ENCODE peak calls at places on chromosome X, in four cellular contexts. E, R, U and O are unnamed samples.
A peak's percentile ranks its signal among the peaks of the same experiment; 100 is the strongest.

GRCh38 chrX:131746491-131746968 is 202.7 kb downstream of the OR13H1 start:
- DNase-seq in E (peak; percentile 93), R (peak; percentile 91), U (no peak), O (peak; percentile 82)

GRCh38 chrX:125646195-125646594 is 326.5 kb downstream of the TEX13C start:
- DNase-seq in U (peak; percentile 19), E (no peak), R (no peak), O (no peak)

GRCh38 chrX:68807818-68808217 is 21.0 kb upstream of the EFNB1 start:
- DNase-seq in R (no peak), E (no peak), U (peak; percentile 56), O (no peak)

GRCh38 chrX:15500497-15500966 is at the start of gene BMX:
- DNase-seq in E (no peak), U (peak; percentile 0), R (peak; percentile 76), O (no peak)

GRCh38 chrX:97158270-97158669 is 274.6 kb downstream of the RPA4 start:
- DNase-seq in U (no peak), R (no peak), E (no peak), O (no peak)

GRCh38 chrX:129782706-129783105 is 3.0 kb downstream of the SASH3 start:
- DNase-seq in R (no peak), E (no peak), U (no peak), O (no peak)

GRCh38 chrX:44400588-44400987 is 57.1 kb upstream of the EFHC2 start:
- DNase-seq in E (no peak), U (no peak), R (no peak), O (no peak)

GRCh38 chrX:17062065-17062464 is 115.6 kb downstream of the REPS2 start:
- DNase-seq in E (no peak), R (no peak), U (no peak), O (no peak)

GRCh38 chrX:150038356-150038755 is 100.1 kb upstream of the EOLA2 start:
- DNase-seq in R (no peak), U (no peak), E (no peak), O (no peak)

GRCh38 chrX:74540635-74541249 is 73.7 kb downstream of the RLIM start:
- DNase-seq in U (no peak), R (no peak), E (no peak), O (no peak)

GRCh38 chrX:147912093-147912801 is 528 bp downstream of the FMR1 start:
- DNase-seq in E (peak; percentile 55), U (peak; percentile 49), R (peak; percentile 79), O (no peak)

GRCh38 chrX:108019382-108019857 is 25.4 kb upstream of the VSIG1 start:
- DNase-seq in R (no peak), E (no peak), U (no peak), O (no peak)
- H3K4me1 ChIP-seq in R (no peaks in the 10 kb centered on the region), E (no peaks in the 10 kb centered on the region), U (no peaks in the 10 kb centered on the region), O (peaks cover 55% of the 10 kb centered on the region)

DNA sequence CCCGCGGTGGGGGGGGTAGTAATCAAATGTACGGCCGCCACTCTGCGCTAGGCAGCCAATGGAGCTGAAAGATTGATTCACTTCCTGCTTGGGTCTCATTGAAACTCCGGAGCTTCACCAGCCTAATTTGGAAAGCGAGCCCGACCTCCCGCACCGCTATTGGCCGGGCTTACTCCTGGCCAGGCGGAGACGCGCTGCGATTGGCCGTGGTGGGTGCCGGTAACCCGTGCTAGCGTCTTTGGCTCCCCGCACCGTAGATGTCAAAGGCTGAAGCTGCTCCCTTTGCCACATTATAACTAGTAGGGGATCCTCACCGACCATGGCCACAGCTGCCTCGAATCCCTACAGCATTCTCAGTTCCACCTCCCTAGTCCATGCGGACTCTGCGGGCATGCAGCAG is at the start of gene POU3F4:
- DNase-seq in R (no peak), U (peak; percentile 45), E (no peak), O (no peak)
- H3K4me3 ChIP-seq in R (no peak within 1 kb of the TSS), U (peak within 1 kb of the TSS; percentile 48), E (no peak within 1 kb of the TSS), O (no peak within 1 kb of the TSS)

GRCh38 chrX:154728791-154729190 is 22.1 kb downstream of the GAB3 start:
- DNase-seq in E (no peak), R (no peak), U (no peak), O (no peak)
- H3K27ac ChIP-seq in E (peak overlapping the region; percentile 63), R (peak overlapping the region; percentile 92), U (no peak overlapping the region), O (no peak overlapping the region)

GRCh38 chrX:40284852-40285251 is 187.1 kb upstream of the BCOR start:
- DNase-seq in R (no peak), U (no peak), E (no peak), O (no peak)

GRCh38 chrX:40282348-40282747 is 184.6 kb upstream of the BCOR start:
- DNase-seq in E (no peak), R (no peak), U (no peak), O (no peak)

GRCh38 chrX:40281341-40282005 is 183.7 kb upstream of the BCOR start:
- DNase-seq in U (no peak), R (no peak), E (no peak), O (peak; percentile 12)

GRCh38 chrX:40283981-40284380 is 186.2 kb upstream of the BCOR start:
- DNase-seq in R (no peak), U (no peak), E (no peak), O (no peak)

GRCh38 chrX:40282901-40283674 is 185.3 kb upstream of the BCOR start:
- DNase-seq in U (no peak), E (no peak), R (no peak), O (no peak)
- H3K4me1 ChIP-seq in U (no peaks in the 10 kb centered on the region), E (no peaks in the 10 kb centered on the region), R (peaks cover 2% of the 10 kb centered on the region), O (peaks cover 22% of the 10 kb centered on the region)

GRCh38 chrX:33205321-33205720 is 6.0 kb downstream of the DMD start:
- DNase-seq in R (no peak), U (no peak), E (no peak), O (no peak)
- H3K4me3 ChIP-seq in R (peak overlapping the region; percentile 43), U (no peak overlapping the region), E (no peak overlapping the region), O (no peak overlapping the region)

GRCh38 chrX:19063030-19063429 is 59.2 kb downstream of the ADGRG2 start:
- DNase-seq in U (no peak), E (no peak), R (no peak), O (no peak)
- H3K27ac ChIP-seq in U (no peak overlapping the region), E (no peak overlapping the region), R (no peak overlapping the region), O (no peak overlapping the region)